ENCODE peak calls at places on chromosomes 4 and X, in five cellular contexts. One of them, this sample, is unnamed.

GRCh38 chr4:152063301-152064235 is 302.8 kb upstream of the GATB start:
- DNase-seq in colonic mucosa: peak
- DNase-seq in upper lobe of right lung: no peak
- DNase-seq in CD8-positive, alpha-beta T cell: peak
- DNase-seq in ascending aorta: no peak
- DNase-seq in this sample: no peak

GRCh38 chr4:81375745-81376144 is 96.0 kb downstream of the RASGEF1B start:
- DNase-seq in upper lobe of right lung: no peak
- DNase-seq in ascending aorta: no peak
- DNase-seq in colonic mucosa: no peak
- DNase-seq in CD8-positive, alpha-beta T cell: no peak
- DNase-seq in this sample: no peak

GRCh38 chrX:104972737-104973136 is 247.8 kb downstream of the TEX13A start:
- DNase-seq in colonic mucosa: no peak
- DNase-seq in CD8-positive, alpha-beta T cell: no peak
- DNase-seq in upper lobe of right lung: no peak
- DNase-seq in ascending aorta: no peak
- DNase-seq in this sample: no peak

GRCh38 chr4:30962949-30963348 is 242.8 kb downstream of the PCDH7 start:
- DNase-seq in upper lobe of right lung: no peak
- DNase-seq in colonic mucosa: no peak
- DNase-seq in ascending aorta: no peak
- DNase-seq in CD8-positive, alpha-beta T cell: no peak
- DNase-seq in this sample: no peak

GRCh38 chr4:176565044-176565443 is 227.7 kb downstream of the VEGFC start:
- DNase-seq in CD8-positive, alpha-beta T cell: no peak
- DNase-seq in colonic mucosa: no peak
- DNase-seq in upper lobe of right lung: no peak
- DNase-seq in ascending aorta: no peak
- DNase-seq in this sample: no peak

GRCh38 chr4:185238750-185239149 is 29.4 kb downstream of the SNX25 start:
- DNase-seq in CD8-positive, alpha-beta T cell: no peak
- DNase-seq in upper lobe of right lung: no peak
- DNase-seq in colonic mucosa: no peak
- DNase-seq in ascending aorta: no peak
- DNase-seq in this sample: no peak

GRCh38 chr4:76803522-76803921 is 94.4 kb downstream of the SOWAHB start:
- DNase-seq in upper lobe of right lung: no peak
- DNase-seq in colonic mucosa: no peak
- DNase-seq in ascending aorta: no peak
- DNase-seq in CD8-positive, alpha-beta T cell: no peak
- DNase-seq in this sample: no peak

GRCh38 chr4:54099287-54099958 is 540 bp upstream of the GSX2 start:
- DNase-seq in upper lobe of right lung: no peak
- DNase-seq in CD8-positive, alpha-beta T cell: no peak
- DNase-seq in ascending aorta: no peak
- DNase-seq in colonic mucosa: no peak
- DNase-seq in this sample: no peak

GRCh38 chrX:32026772-32027171 is 954.9 kb upstream of the FTHL17 start:
- DNase-seq in CD8-positive, alpha-beta T cell: no peak
- DNase-seq in colonic mucosa: no peak
- DNase-seq in ascending aorta: no peak
- DNase-seq in upper lobe of right lung: no peak
- DNase-seq in this sample: no peak

DNA sequence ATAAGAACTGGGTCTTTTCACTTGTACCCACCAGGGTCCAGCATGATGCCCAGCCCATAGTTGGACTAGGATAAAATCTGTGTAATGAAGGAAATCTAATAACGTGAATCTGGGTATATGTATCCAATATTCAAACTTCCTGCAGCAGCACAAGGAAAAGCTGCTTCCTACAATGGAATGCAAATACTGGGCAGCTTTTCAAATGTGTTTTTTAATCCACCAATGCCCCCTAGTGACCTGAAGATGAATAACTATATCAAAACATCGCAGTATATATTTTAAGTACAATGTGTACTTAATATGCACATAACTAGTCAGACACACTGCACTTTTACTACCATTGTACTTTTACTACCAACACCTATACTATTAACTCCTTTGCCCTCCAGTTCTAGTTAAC is 5.3 kb downstream of the APOO start:
- DNase-seq in CD8-positive, alpha-beta T cell: no peak
- DNase-seq in ascending aorta: no peak
- DNase-seq in colonic mucosa: no peak
- DNase-seq in upper lobe of right lung: no peak
- DNase-seq in this sample: no peak
- H3K4me3 ChIP-seq in CD8-positive, alpha-beta T cell: no peak
- H3K4me3 ChIP-seq in ascending aorta: peak
- H3K4me3 ChIP-seq in colonic mucosa: no peak
- H3K4me3 ChIP-seq in upper lobe of right lung: peak
- H3K4me3 ChIP-seq in this sample: peak

DNA sequence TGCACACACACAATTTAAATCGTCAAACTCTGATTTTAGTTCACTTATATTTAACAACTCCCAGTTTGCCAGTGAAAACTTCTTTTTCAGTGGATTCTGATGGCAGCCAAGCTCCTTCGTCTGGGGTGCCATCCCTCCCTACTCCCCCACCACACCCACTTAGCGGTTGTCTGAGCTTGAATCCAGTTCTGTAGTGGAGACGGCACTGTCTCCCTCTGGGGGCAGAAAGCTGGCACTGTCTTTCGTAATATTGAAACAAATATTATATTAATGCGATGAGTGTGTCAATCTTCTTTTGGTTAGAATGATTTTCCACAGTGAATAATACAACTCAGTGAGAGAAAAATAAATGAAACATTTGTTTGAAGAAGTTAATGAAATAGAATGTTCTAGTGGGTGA is 5.4 kb downstream of the MEPE start:
- DNase-seq in upper lobe of right lung: no peak
- DNase-seq in CD8-positive, alpha-beta T cell: no peak
- DNase-seq in ascending aorta: no peak
- DNase-seq in colonic mucosa: no peak
- DNase-seq in this sample: no peak
- TF ChIP-seq CTCF in upper lobe of right lung: no peak
- TF ChIP-seq CTCF in CD8-positive, alpha-beta T cell: no peak
- TF ChIP-seq CTCF in ascending aorta: peak
- TF ChIP-seq CTCF in colonic mucosa: no peak
- TF ChIP-seq CTCF in this sample: no peak

GRCh38 chr4:153113061-153113837 is 91.0 kb upstream of the TRIM2 start:
- DNase-seq in upper lobe of right lung: no peak
- DNase-seq in ascending aorta: no peak
- DNase-seq in colonic mucosa: no peak
- DNase-seq in CD8-positive, alpha-beta T cell: no peak
- DNase-seq in this sample: no peak
- H3K27ac ChIP-seq in upper lobe of right lung: no peak
- H3K27ac ChIP-seq in ascending aorta: no peak
- H3K27ac ChIP-seq in colonic mucosa: no peak
- H3K27ac ChIP-seq in CD8-positive, alpha-beta T cell: no peak
- H3K27ac ChIP-seq in this sample: no peak

GRCh38 chr4:123986268-123986798 is 589.7 kb downstream of the SPRY1 start:
- DNase-seq in upper lobe of right lung: no peak
- DNase-seq in colonic mucosa: peak
- DNase-seq in CD8-positive, alpha-beta T cell: no peak
- DNase-seq in ascending aorta: no peak
- DNase-seq in this sample: peak
- H3K4me3 ChIP-seq in upper lobe of right lung: no peak
- H3K4me3 ChIP-seq in colonic mucosa: no peak
- H3K4me3 ChIP-seq in CD8-positive, alpha-beta T cell: no peak
- H3K4me3 ChIP-seq in ascending aorta: no peak
- H3K4me3 ChIP-seq in this sample: no peak

GRCh38 chrX:23904096-23904495 is 3.6 kb downstream of the APOO start:
- DNase-seq in colonic mucosa: no peak
- DNase-seq in ascending aorta: no peak
- DNase-seq in upper lobe of right lung: no peak
- DNase-seq in CD8-positive, alpha-beta T cell: no peak
- DNase-seq in this sample: no peak

GRCh38 chrX:23898412-23898959 is 9.3 kb downstream of the APOO start:
- DNase-seq in CD8-positive, alpha-beta T cell: no peak
- DNase-seq in upper lobe of right lung: no peak
- DNase-seq in colonic mucosa: no peak
- DNase-seq in ascending aorta: no peak
- DNase-seq in this sample: no peak

GRCh38 chrX:23901065-23901464 is 6.7 kb downstream of the APOO start:
- DNase-seq in ascending aorta: no peak
- DNase-seq in colonic mucosa: no peak
- DNase-seq in CD8-positive, alpha-beta T cell: no peak
- DNase-seq in upper lobe of right lung: no peak
- DNase-seq in this sample: no peak

GRCh38 chrX:23900220-23900797 is 7.4 kb downstream of the APOO start:
- DNase-seq in CD8-positive, alpha-beta T cell: no peak
- DNase-seq in colonic mucosa: no peak
- DNase-seq in ascending aorta: peak
- DNase-seq in upper lobe of right lung: no peak
- DNase-seq in this sample: no peak

DNA sequence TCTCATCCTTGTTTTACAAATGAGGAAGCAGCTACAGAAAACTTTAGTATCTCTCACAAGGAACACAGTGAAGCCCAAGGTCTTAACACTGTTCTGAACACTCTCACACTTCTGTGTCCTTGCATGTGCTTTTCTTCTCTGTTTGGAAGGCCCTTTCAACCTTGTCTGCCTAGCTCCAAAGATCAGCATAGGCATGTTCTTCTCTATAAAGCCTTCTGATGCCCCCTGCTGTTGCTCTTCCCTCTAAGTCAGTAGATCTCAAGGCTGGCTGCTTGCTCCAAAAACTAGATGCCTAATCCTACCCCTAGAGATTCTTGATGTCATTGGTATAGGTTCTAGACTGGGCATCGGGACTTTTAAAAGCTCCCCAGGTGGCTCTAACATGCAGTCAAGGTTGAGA is 5.9 kb downstream of the APOO start:
- DNase-seq in ascending aorta: peak
- DNase-seq in colonic mucosa: peak
- DNase-seq in upper lobe of right lung: no peak
- DNase-seq in CD8-positive, alpha-beta T cell: peak
- DNase-seq in this sample: no peak
- TF ChIP-seq CTCF in ascending aorta: peak
- TF ChIP-seq CTCF in colonic mucosa: peak
- TF ChIP-seq CTCF in upper lobe of right lung: peak
- TF ChIP-seq CTCF in CD8-positive, alpha-beta T cell: no peak
- TF ChIP-seq CTCF in this sample: no peak